ENCODE peak calls at places on chromosomes 12 and 14, in six cellular contexts. V, Y, I, G, O and Z are unnamed samples.

GRCh38 chr12:79998554-79998953 is 63.7 kb upstream of the PPP1R12A start:
- DNase-seq in O (no peak), Y (no peak), V (no peak), G (no peak), I (no peak), Z (no peak)

GRCh38 chr12:112738531-112738930 is 53.0 kb upstream of the RPH3A start:
- DNase-seq in I (no peak), O (no peak), G (no peak), Y (no peak), V (no peak), Z (no peak)

GRCh38 chr12:26156201-26156871 is 31.5 kb upstream of the BHLHE41 start:
- DNase-seq in I (no peak), G (no peak), O (no peak), V (no peak), Y (no peak), Z (no peak)

GRCh38 chr14:80518173-80518572 is 306.9 kb upstream of the DIO2 start:
- DNase-seq in I (no peak), V (no peak), G (no peak), O (no peak), Y (no peak), Z (no peak)

GRCh38 chr14:24398298-24398942 is 383 bp upstream of the NYNRIN start:
- DNase-seq in I (no peak), O (no peak), Y (no peak), G (no peak), V (no peak), Z (no peak)

GRCh38 chr12:11553871-11554533 is 95.5 kb upstream of the ETV6 start:
- DNase-seq in V (peak), O (peak), I (peak), Y (no peak), G (peak), Z (no peak)

GRCh38 chr14:88868558-88869159 is 44.2 kb downstream of the TTC8 start:
- DNase-seq in V (peak), O (no peak), G (no peak), I (no peak), Y (no peak), Z (no peak)

GRCh38 chr12:2336409-2336829 is 283.6 kb downstream of the CACNA1C start:
- DNase-seq in Y (no peak), O (peak), V (no peak), G (no peak), I (peak), Z (no peak)

GRCh38 chr14:52834440-52834842 is 43.0 kb upstream of the GNPNAT1 start:
- DNase-seq in O (no peak), G (no peak), Y (no peak), V (no peak), I (no peak), Z (no peak)

GRCh38 chr14:55359307-55359706 is 52.3 kb downstream of the ATG14 start:
- DNase-seq in I (no peak), Y (no peak), V (no peak), O (no peak), G (no peak), Z (no peak)

GRCh38 chr12:127485528-127485927 is 781.4 kb upstream of the TMEM132C start:
- DNase-seq in V (no peak), O (peak), G (no peak), Y (no peak), I (no peak), Z (no peak)

GRCh38 chr12:16603265-16603915 is 2.6 kb downstream of the LMO3 start:
- DNase-seq in V (no peak), G (no peak), I (no peak), O (no peak), Y (no peak), Z (no peak)

GRCh38 chr14:33567003-33567735 is 383.7 kb downstream of the EGLN3 start:
- DNase-seq in I (no peak), Y (no peak), O (no peak), G (no peak), V (no peak), Z (no peak)

GRCh38 chr14:38882533-38882932 is 220.5 kb downstream of the SEC23A start:
- DNase-seq in O (no peak), Y (no peak), V (no peak), G (no peak), I (no peak), Z (no peak)

GRCh38 chr12:51222461-51222860 is 4.6 kb upstream of the POU6F1 start:
- DNase-seq in O (no peak), I (no peak), V (no peak), G (no peak), Y (no peak), Z (no peak)

GRCh38 chr14:95662376-95663186 is 23.6 kb upstream of the TCL1B start:
- DNase-seq in V (no peak), O (no peak), G (no peak), I (no peak), Y (no peak), Z (no peak)

GRCh38 chr12:41507286-41507685 is 319.2 kb downstream of the PDZRN4 start:
- DNase-seq in Y (no peak), V (no peak), I (no peak), G (no peak), O (no peak), Z (no peak)

GRCh38 chr12:105882404-105882803 is 256.4 kb downstream of the NUAK1 start:
- DNase-seq in O (peak), G (no peak), Y (no peak), V (no peak), I (no peak), Z (no peak)

GRCh38 chr12:77995436-77996167 is 164.9 kb downstream of the NAV3 start:
- DNase-seq in O (no peak), Y (no peak), V (no peak), G (no peak), I (no peak), Z (no peak)